ENCODE peak calls at places on chromosomes 11 and 22, in six cellular contexts. One of them, this sample, is unnamed.

GRCh38 chr11:57386178-57386945 is 4.1 kb downstream of the PRG2 start:
- DNase-seq in prostate gland: no peak
- DNase-seq in fibroblast of pulmonary artery: no peak
- DNase-seq in heart right ventricle: no peak
- DNase-seq in GM03348: no peak
- DNase-seq in posterior cingulate gyrus: no peak
- DNase-seq in this sample: no peak

GRCh38 chr11:118343248-118343647 is 743 bp upstream of the CD3D start:
- DNase-seq in prostate gland: no peak
- DNase-seq in fibroblast of pulmonary artery: no peak
- DNase-seq in heart right ventricle: no peak
- DNase-seq in GM03348: no peak
- DNase-seq in posterior cingulate gyrus: no peak
- DNase-seq in this sample: no peak

GRCh38 chr11:83736689-83737088 is 450.5 kb upstream of the CCDC90B start:
- DNase-seq in prostate gland: no peak
- DNase-seq in fibroblast of pulmonary artery: no peak
- DNase-seq in heart right ventricle: no peak
- DNase-seq in GM03348: no peak
- DNase-seq in posterior cingulate gyrus: no peak
- DNase-seq in this sample: no peak

GRCh38 chr22:22060200-22061084 is 77.9 kb upstream of the TOP3B start:
- DNase-seq in prostate gland: no peak
- DNase-seq in fibroblast of pulmonary artery: peak
- DNase-seq in heart right ventricle: peak
- DNase-seq in GM03348: peak
- DNase-seq in posterior cingulate gyrus: peak
- DNase-seq in this sample: peak

GRCh38 chr11:86177319-86177718 is 67.2 kb upstream of the EED start:
- DNase-seq in prostate gland: no peak
- DNase-seq in fibroblast of pulmonary artery: no peak
- DNase-seq in heart right ventricle: no peak
- DNase-seq in GM03348: no peak
- DNase-seq in posterior cingulate gyrus: no peak
- DNase-seq in this sample: no peak

GRCh38 chr11:58770627-58771457 is 39.1 kb upstream of the GLYAT start:
- DNase-seq in prostate gland: no peak
- DNase-seq in fibroblast of pulmonary artery: no peak
- DNase-seq in heart right ventricle: no peak
- DNase-seq in GM03348: peak
- DNase-seq in posterior cingulate gyrus: no peak
- DNase-seq in this sample: no peak

GRCh38 chr11:32891657-32892354 is 805 bp upstream of the QSER1 start:
- DNase-seq in prostate gland: no peak
- DNase-seq in fibroblast of pulmonary artery: peak
- DNase-seq in heart right ventricle: no peak
- DNase-seq in GM03348: no peak
- DNase-seq in posterior cingulate gyrus: no peak
- DNase-seq in this sample: no peak

GRCh38 chr22:30423296-30423958 is 2.1 kb upstream of the MTFP1 start:
- DNase-seq in prostate gland: peak
- DNase-seq in fibroblast of pulmonary artery: no peak
- DNase-seq in heart right ventricle: peak
- DNase-seq in GM03348: no peak
- DNase-seq in posterior cingulate gyrus: no peak
- DNase-seq in this sample: peak

GRCh38 chr11:86244063-86244521 is 461 bp upstream of the EED start:
- DNase-seq in prostate gland: peak
- DNase-seq in fibroblast of pulmonary artery: peak
- DNase-seq in heart right ventricle: peak
- DNase-seq in GM03348: peak
- DNase-seq in posterior cingulate gyrus: peak
- DNase-seq in this sample: peak

GRCh38 chr11:76802621-76803020 is 19.5 kb downstream of the TSKU start:
- DNase-seq in prostate gland: peak
- DNase-seq in fibroblast of pulmonary artery: no peak
- DNase-seq in heart right ventricle: no peak
- DNase-seq in GM03348: peak
- DNase-seq in posterior cingulate gyrus: no peak
- DNase-seq in this sample: peak

GRCh38 chr22:22752556-22753477 is 108.4 kb downstream of the GGTLC2 start:
- DNase-seq in prostate gland: no peak
- DNase-seq in fibroblast of pulmonary artery: peak
- DNase-seq in heart right ventricle: no peak
- DNase-seq in GM03348: no peak
- DNase-seq in posterior cingulate gyrus: no peak
- DNase-seq in this sample: peak

GRCh38 chr11:92735039-92735438 is 234.4 kb upstream of the MTNR1B start:
- DNase-seq in prostate gland: no peak
- DNase-seq in fibroblast of pulmonary artery: no peak
- DNase-seq in heart right ventricle: no peak
- DNase-seq in GM03348: peak
- DNase-seq in posterior cingulate gyrus: no peak
- DNase-seq in this sample: no peak

GRCh38 chr22:44400763-44401060 is 88.0 kb upstream of the SHISAL1 start:
- DNase-seq in prostate gland: no peak
- DNase-seq in fibroblast of pulmonary artery: no peak
- DNase-seq in heart right ventricle: no peak
- DNase-seq in GM03348: no peak
- DNase-seq in posterior cingulate gyrus: no peak
- DNase-seq in this sample: peak

GRCh38 chr22:45968003-45968650 is 8.8 kb downstream of the WNT7B start:
- DNase-seq in prostate gland: no peak
- DNase-seq in fibroblast of pulmonary artery: no peak
- DNase-seq in heart right ventricle: no peak
- DNase-seq in GM03348: no peak
- DNase-seq in posterior cingulate gyrus: no peak
- DNase-seq in this sample: no peak

GRCh38 chr11:100105605-100106358 is 581.3 kb upstream of the ARHGAP42 start:
- DNase-seq in prostate gland: no peak
- DNase-seq in fibroblast of pulmonary artery: no peak
- DNase-seq in heart right ventricle: no peak
- DNase-seq in GM03348: no peak
- DNase-seq in posterior cingulate gyrus: no peak
- DNase-seq in this sample: no peak

GRCh38 chr11:94171693-94172440 is 43.2 kb downstream of the PANX1 start:
- DNase-seq in prostate gland: no peak
- DNase-seq in fibroblast of pulmonary artery: peak
- DNase-seq in heart right ventricle: peak
- DNase-seq in GM03348: peak
- DNase-seq in posterior cingulate gyrus: peak
- DNase-seq in this sample: no peak

GRCh38 chr11:122690801-122691649 is 35.5 kb downstream of the UBASH3B start:
- DNase-seq in prostate gland: no peak
- DNase-seq in fibroblast of pulmonary artery: peak
- DNase-seq in heart right ventricle: no peak
- DNase-seq in GM03348: peak
- DNase-seq in posterior cingulate gyrus: no peak
- DNase-seq in this sample: no peak

GRCh38 chr11:116226731-116227130 is 546.1 kb downstream of the BUD13 start:
- DNase-seq in prostate gland: no peak
- DNase-seq in fibroblast of pulmonary artery: no peak
- DNase-seq in heart right ventricle: no peak
- DNase-seq in GM03348: no peak
- DNase-seq in posterior cingulate gyrus: no peak
- DNase-seq in this sample: no peak

GRCh38 chr22:42068351-42068730 is 2.3 kb downstream of the NAGA start:
- DNase-seq in prostate gland: no peak
- DNase-seq in fibroblast of pulmonary artery: no peak
- DNase-seq in heart right ventricle: no peak
- DNase-seq in GM03348: no peak
- DNase-seq in posterior cingulate gyrus: no peak
- DNase-seq in this sample: no peak

GRCh38 chr11:100823360-100823759 is 136.3 kb downstream of the ARHGAP42 start:
- DNase-seq in prostate gland: no peak
- DNase-seq in fibroblast of pulmonary artery: peak
- DNase-seq in heart right ventricle: no peak
- DNase-seq in GM03348: peak
- DNase-seq in posterior cingulate gyrus: no peak
- DNase-seq in this sample: no peak

GRCh38 chr11:133955091-133955846 is 1.5 kb downstream of the IGSF9B start:
- DNase-seq in prostate gland: no peak
- DNase-seq in fibroblast of pulmonary artery: no peak
- DNase-seq in heart right ventricle: peak
- DNase-seq in GM03348: no peak
- DNase-seq in posterior cingulate gyrus: no peak
- DNase-seq in this sample: no peak

GRCh38 chr11:11780843-11781242 is 60.9 kb upstream of the USP47 start:
- DNase-seq in prostate gland: no peak
- DNase-seq in fibroblast of pulmonary artery: no peak
- DNase-seq in heart right ventricle: no peak
- DNase-seq in GM03348: no peak
- DNase-seq in posterior cingulate gyrus: no peak
- DNase-seq in this sample: no peak

GRCh38 chr22:36180038-36180880 is 19.7 kb upstream of the APOL3 start:
- DNase-seq in prostate gland: peak
- DNase-seq in fibroblast of pulmonary artery: peak
- DNase-seq in heart right ventricle: peak
- DNase-seq in GM03348: peak
- DNase-seq in posterior cingulate gyrus: peak
- DNase-seq in this sample: peak

GRCh38 chr11:118098996-118099837 is 12.5 kb upstream of the SMIM35 start:
- DNase-seq in prostate gland: no peak
- DNase-seq in fibroblast of pulmonary artery: no peak
- DNase-seq in heart right ventricle: no peak
- DNase-seq in GM03348: no peak
- DNase-seq in posterior cingulate gyrus: no peak
- DNase-seq in this sample: no peak

GRCh38 chr22:37126383-37126782 is 16.9 kb upstream of the TMPRSS6 start:
- DNase-seq in prostate gland: no peak
- DNase-seq in fibroblast of pulmonary artery: peak
- DNase-seq in heart right ventricle: no peak
- DNase-seq in GM03348: no peak
- DNase-seq in posterior cingulate gyrus: no peak
- DNase-seq in this sample: no peak

GRCh38 chr11:24240496-24240895 is 256.4 kb upstream of the LUZP2 start:
- DNase-seq in prostate gland: no peak
- DNase-seq in fibroblast of pulmonary artery: no peak
- DNase-seq in heart right ventricle: no peak
- DNase-seq in GM03348: no peak
- DNase-seq in posterior cingulate gyrus: no peak
- DNase-seq in this sample: no peak

GRCh38 chr11:112634551-112634950 is 326.7 kb upstream of the NCAM1 start:
- DNase-seq in prostate gland: no peak
- DNase-seq in fibroblast of pulmonary artery: no peak
- DNase-seq in heart right ventricle: no peak
- DNase-seq in GM03348: peak
- DNase-seq in posterior cingulate gyrus: no peak
- DNase-seq in this sample: no peak